ENCODE peak calls at places on chromosome 10, in ten cellular contexts. I is astrocyte; S is bronchial epithelial cell; N is KG1; A is right lobe of liver; M is DMS79 treated with DMSO at 0.1 percent for 48 hours; V is activated T-cell treated with anti-CD3 and anti-CD28 coated beads, Interleukin-2, amount 50 U/mL, for 4 hours; R is CD4-positive, alpha-beta memory T cell; J is hippocampal formation; Z is lung microvascular endothelial cell. E is an unnamed sample.

GRCh38 chr10:5413012-5413938 is 918 bp downstream of the NET1 start:
- DNase-seq in I (peak; percentile 53), S (peak; percentile 63), N (no peak), A (no peak), M (peak; percentile 13), V (no peak), R (no peak), J (no peak), Z (peak; percentile 49), E (no peak)

GRCh38 chr10:91185239-91185875 is 35.1 kb upstream of the PCGF5 start:
- DNase-seq in I (peak; percentile 65), S (no peak), N (no peak), A (no peak), M (no peak), V (no peak), R (no peak), J (no peak), Z (peak; percentile 60), E (no peak)

GRCh38 chr10:132593900-132594876 is 56.6 kb downstream of the INPP5A start:
- DNase-seq in I (no peak), S (no peak), N (no peak), A (peak; percentile 11), M (no peak), V (no peak), R (no peak), J (no peak), Z (no peak), E (no peak)

GRCh38 chr10:128001886-128002285 is 95.0 kb downstream of the PTPRE start:
- DNase-seq in I (no peak), S (no peak), N (no peak), A (no peak), M (no peak), V (no peak), R (no peak), J (no peak), Z (no peak), E (no peak)

GRCh38 chr10:33791295-33791694 is 456.8 kb upstream of the NRP1 start:
- DNase-seq in I (peak; percentile 38), S (no peak), N (no peak), A (no peak), M (no peak), V (no peak), R (no peak), J (no peak), Z (no peak), E (no peak)

GRCh38 chr10:83199357-83199756 is 940.0 kb upstream of the GHITM start:
- DNase-seq in I (no peak), S (no peak), N (no peak), A (no peak), M (no peak), V (no peak), R (no peak), J (no peak), Z (no peak), E (no peak)

GRCh38 chr10:49161411-49161997 is 26.7 kb downstream of the TMEM273 start:
- DNase-seq in I (peak; percentile 54), S (peak; percentile 49), N (no peak), A (no peak), M (no peak), V (no peak), R (no peak), J (peak; percentile 5), Z (peak; percentile 19), E (peak; percentile 34)

GRCh38 chr10:106978746-106979145 is 185.8 kb downstream of the SORCS1 start:
- DNase-seq in I (no peak), S (no peak), N (no peak), A (no peak), M (no peak), V (no peak), R (no peak), J (no peak), Z (no peak), E (no peak)

GRCh38 chr10:132364594-132364970 is 32.4 kb upstream of the PWWP2B start:
- DNase-seq in I (peak; percentile 48), S (peak; percentile 13), N (no peak), A (no peak), M (no peak), V (peak; percentile 31), R (no peak), J (no peak), Z (peak; percentile 26), E (no peak)

GRCh38 chr10:29130190-29130673 is 158.6 kb upstream of the LYZL1 start:
- DNase-seq in I (no peak), S (peak; percentile 59), N (no peak), A (no peak), M (peak; percentile 1), V (no peak), R (no peak), J (no peak), Z (peak; percentile 17), E (no peak)

GRCh38 chr10:76025124-76025477 is 593.7 kb downstream of the LRMDA start:
- DNase-seq in I (no peak), S (no peak), N (no peak), A (no peak), M (no peak), V (no peak), R (no peak), J (no peak), Z (no peak), E (no peak)

GRCh38 chr10:124595143-124595883 is 133.7 kb downstream of the LHPP start:
- DNase-seq in I (no peak), S (no peak), N (no peak), A (peak; percentile 8), M (no peak), V (no peak), R (no peak), J (no peak), Z (no peak), E (no peak)

GRCh38 chr10:65570143-65571010 is 1355.5 kb upstream of the LRRTM3 start:
- DNase-seq in I (peak; percentile 32), S (peak; percentile 49), N (peak; percentile 40), A (peak; percentile 31), M (no peak), V (no peak), R (no peak), J (no peak), Z (no peak), E (no peak)

GRCh38 chr10:75395171-75395954 is 6.2 kb downstream of the ZNF503 start:
- DNase-seq in I (no peak), S (no peak), N (peak; percentile 18), A (peak; percentile 63), M (no peak), V (no peak), R (no peak), J (no peak), Z (peak; percentile 24), E (no peak)

GRCh38 chr10:93552780-93553179 is 13.7 kb upstream of the FFAR4 start:
- DNase-seq in I (no peak), S (no peak), N (no peak), A (no peak), M (no peak), V (no peak), R (no peak), J (no peak), Z (no peak), E (no peak)

GRCh38 chr10:89278034-89278535 is 23.8 kb upstream of the IFIT2 start:
- DNase-seq in I (peak; percentile 97), S (peak; percentile 99), N (no peak), A (no peak), M (no peak), V (no peak), R (no peak), J (no peak), Z (peak; percentile 96), E (no peak)

GRCh38 chr10:60948871-60949270 is 4.9 kb upstream of the RHOBTB1 start:
- DNase-seq in I (no peak), S (no peak), N (no peak), A (no peak), M (no peak), V (no peak), R (no peak), J (no peak), Z (peak; percentile 40), E (no peak)

GRCh38 chr10:72162978-72163377 is 52.8 kb upstream of the ANAPC16 start:
- DNase-seq in I (peak; percentile 92), S (peak; percentile 98), N (no peak), A (no peak), M (no peak), V (no peak), R (no peak), J (no peak), Z (peak; percentile 57), E (peak; percentile 50)

GRCh38 chr10:48627984-48628609 is 23.2 kb upstream of the ARHGAP22 start:
- DNase-seq in I (no peak), S (no peak), N (no peak), A (no peak), M (no peak), V (no peak), R (no peak), J (no peak), Z (no peak), E (no peak)

GRCh38 chr10:131901181-131901829 is 497 bp downstream of the PPP2R2D start:
- DNase-seq in I (no peak), S (no peak), N (peak; percentile 9), A (peak; percentile 72), M (no peak), V (peak; percentile 41), R (peak; percentile 60), J (no peak), Z (peak; percentile 45), E (no peak)

GRCh38 chr10:34018811-34019210 is 684.3 kb upstream of the NRP1 start:
- DNase-seq in I (no peak), S (no peak), N (no peak), A (no peak), M (no peak), V (no peak), R (no peak), J (no peak), Z (no peak), E (no peak)

GRCh38 chr10:57535306-57535705 is 732.4 kb downstream of the IPMK start:
- DNase-seq in I (no peak), S (no peak), N (no peak), A (no peak), M (no peak), V (no peak), R (no peak), J (no peak), Z (no peak), E (no peak)

GRCh38 chr10:99341860-99342517 is 12.8 kb downstream of the CNNM1 start:
- DNase-seq in I (peak; percentile 49), S (no peak), N (no peak), A (no peak), M (no peak), V (no peak), R (no peak), J (peak; percentile 58), Z (no peak), E (no peak)

GRCh38 chr10:35795131-35795819 is 153.2 kb upstream of the FZD8 start:
- DNase-seq in I (peak; percentile 45), S (peak; percentile 83), N (no peak), A (no peak), M (no peak), V (no peak), R (no peak), J (no peak), Z (peak; percentile 85), E (no peak)